ENCODE peak calls at places on chromosomes 5 and 9, in ten cellular contexts. U is esophagus squamous epithelium, X is stomach, L is PC-3, N is upper lobe of right lung, S is A549, B is transverse colon, Q is MM.1S, J is lower lobe of right lung, O is H9. M is an unnamed sample.

GRCh38 chr5:122985006-122985700 is 51.4 kb downstream of the PPIC start:
- DNase-seq in U (no peak), X (no peak), L (peak; percentile 12), N (no peak), S (no peak), B (no peak), Q (no peak), J (no peak), O (no peak), M (no peak)

GRCh38 chr9:114382951-114383865 is 4.6 kb downstream of the AKNA start:
- DNase-seq in U (no peak), X (no peak), L (no peak), N (no peak), S (no peak), B (peak; percentile 48), Q (no peak), J (no peak), O (peak; percentile 68), M (peak; percentile 87)

GRCh38 chr5:147403659-147404640 is 105.9 kb downstream of the DPYSL3 start:
- DNase-seq in U (no peak), X (no peak), L (peak; percentile 58), N (no peak), S (peak; percentile 48), B (peak; percentile 32), Q (peak; percentile 91), J (no peak), O (no peak), M (peak; percentile 68)

GRCh38 chr9:76516350-76516749 is 57.4 kb downstream of the GCNT1 start:
- DNase-seq in U (no peak), X (no peak), L (no peak), N (no peak), S (no peak), B (no peak), Q (no peak), J (no peak), O (no peak), M (no peak)

GRCh38 chr5:6584101-6584645 is 48.7 kb downstream of the NSUN2 start:
- DNase-seq in U (no peak), X (no peak), L (no peak), N (no peak), S (no peak), B (no peak), Q (no peak), J (no peak), O (no peak), M (no peak)

GRCh38 chr5:138753794-138754698 is 821 bp downstream of the CTNNA1 start:
- DNase-seq in U (peak; percentile 33), X (peak; percentile 94), L (peak; percentile 78), N (peak; percentile 94), S (peak; percentile 70), B (peak; percentile 93), Q (no peak), J (peak; percentile 96), O (peak; percentile 43), M (peak; percentile 91)

GRCh38 chr5:63963080-63963735 is 963 bp upstream of the HTR1A start:
- DNase-seq in U (no peak), X (no peak), L (peak; percentile 74), N (no peak), S (peak; percentile 28), B (peak; percentile 23), Q (peak; percentile 78), J (no peak), O (peak; percentile 73), M (no peak)

GRCh38 chr5:142621227-142621626 is 64.7 kb downstream of the FGF1 start:
- DNase-seq in U (no peak), X (no peak), L (peak; percentile 78), N (no peak), S (no peak), B (no peak), Q (no peak), J (no peak), O (no peak), M (no peak)

GRCh38 chr5:57816108-57816507 is 333.5 kb upstream of the ACTBL2 start:
- DNase-seq in U (no peak), X (no peak), L (peak; percentile 91), N (no peak), S (peak; percentile 49), B (no peak), Q (no peak), J (no peak), O (peak; percentile 26), M (no peak)

GRCh38 chr5:57817924-57818323 is 335.3 kb upstream of the ACTBL2 start:
- DNase-seq in U (no peak), X (no peak), L (no peak), N (no peak), S (no peak), B (no peak), Q (peak; percentile 79), J (no peak), O (no peak), M (no peak)

GRCh38 chr5:57818397-57818796 is 335.8 kb upstream of the ACTBL2 start:
- DNase-seq in U (no peak), X (no peak), L (no peak), N (no peak), S (no peak), B (no peak), Q (no peak), J (no peak), O (no peak), M (no peak)

GRCh38 chr5:57822651-57823050 is 340.0 kb upstream of the ACTBL2 start:
- DNase-seq in U (no peak), X (no peak), L (no peak), N (no peak), S (no peak), B (no peak), Q (no peak), J (no peak), O (no peak), M (no peak)

DNA sequence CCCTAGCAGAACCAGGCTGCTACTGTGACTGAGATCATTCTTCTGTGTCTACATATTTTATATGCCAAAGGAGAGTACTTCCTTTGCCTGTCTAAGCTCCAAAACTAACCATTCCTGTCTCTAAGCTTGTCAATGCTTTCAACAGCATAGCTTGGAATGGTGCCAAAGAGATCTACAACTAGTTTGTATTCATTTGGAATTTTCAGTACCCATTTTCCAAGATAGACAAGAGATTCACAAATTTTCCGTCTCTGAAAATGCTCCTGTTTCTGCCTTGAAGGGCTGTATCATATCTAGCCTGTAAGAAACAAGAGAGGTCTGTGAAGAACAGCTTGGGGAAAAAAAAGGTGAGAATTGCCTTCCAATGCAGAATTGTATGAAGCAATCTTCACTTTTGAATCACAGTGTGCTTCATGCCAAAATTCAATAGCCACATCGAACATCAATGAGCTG is 334.4 kb upstream of the ACTBL2 start:
- DNase-seq in U (no peak), X (no peak), L (peak; percentile 67), N (no peak), S (no peak), B (no peak), Q (no peak), J (no peak), O (no peak), M (no peak)
- H3K27ac ChIP-seq in U (no peak overlapping the region), X (no peak overlapping the region), L (peak overlapping the region; percentile 77), N (no peak overlapping the region), S (peak overlapping the region; percentile 69), B (no peak overlapping the region), Q (no peak overlapping the region), J (no peak overlapping the region), O (no peak overlapping the region), M (no peak overlapping the region)

DNA sequence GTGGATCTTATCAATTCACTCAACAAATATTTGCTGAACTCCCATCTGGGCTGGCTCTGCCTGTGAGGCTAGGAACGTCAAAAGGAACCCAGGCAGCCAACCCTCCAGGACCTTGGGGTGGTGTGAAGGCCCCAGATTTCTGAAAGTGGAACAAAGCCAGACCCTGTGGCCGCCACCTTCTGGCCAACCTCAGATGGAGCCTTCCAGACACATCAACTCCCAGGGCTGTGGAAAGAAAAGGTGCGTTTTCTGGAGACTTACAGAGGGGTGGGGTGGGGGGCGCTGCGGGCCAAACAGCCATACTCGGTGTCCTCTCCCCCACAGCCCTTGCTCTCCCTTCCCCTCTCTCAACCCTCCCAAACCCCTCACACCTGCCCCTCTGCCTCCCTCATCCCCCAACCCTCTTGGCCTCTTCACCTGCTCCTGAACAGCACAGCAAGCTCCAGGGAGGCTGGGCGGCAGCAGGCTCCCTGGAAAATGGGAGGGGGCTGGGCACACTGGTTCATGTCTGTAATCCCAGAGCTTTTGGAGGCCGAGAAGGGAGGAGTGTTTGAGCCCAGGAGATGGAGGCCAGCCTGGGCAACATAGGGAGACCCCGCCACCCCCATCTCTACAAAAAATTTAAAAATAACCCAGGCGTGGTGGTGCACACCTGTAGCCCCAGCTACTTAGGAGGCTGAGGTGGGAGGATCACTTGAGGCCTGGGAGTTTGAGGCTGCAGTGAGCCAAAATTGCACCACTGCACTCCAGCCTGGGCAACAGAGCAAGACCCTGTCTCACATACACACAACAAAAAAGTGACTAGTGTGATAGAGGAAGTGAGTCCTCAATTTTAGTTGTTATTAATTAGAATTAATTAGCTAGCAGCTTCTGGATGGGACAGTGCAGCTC is 45.0 kb upstream of the PRRC2B start:
- DNase-seq in U (no peak), X (no peak), L (no peak), N (peak; percentile 44), S (no peak), B (no peak), Q (no peak), J (peak; percentile 28), O (peak; percentile 56), M (no peak)
- TF ChIP-seq CTCF in U (no peak), X (no peak), L (peak; percentile 39), N (no peak), S (peak; percentile 15), B (no peak), Q (peak; percentile 19), J (no peak), O (peak; percentile 47), M (no peak)

GRCh38 chr5:137143244-137143605 is 355.9 kb downstream of the SPOCK1 start:
- DNase-seq in U (no peak), X (no peak), L (no peak), N (no peak), S (no peak), B (no peak), Q (no peak), J (no peak), O (no peak), M (no peak)

GRCh38 chr5:137145726-137146125 is 353.4 kb downstream of the SPOCK1 start:
- DNase-seq in U (no peak), X (no peak), L (no peak), N (no peak), S (no peak), B (no peak), Q (no peak), J (no peak), O (no peak), M (no peak)

GRCh38 chr5:137141779-137142178 is 357.3 kb downstream of the SPOCK1 start:
- DNase-seq in U (no peak), X (no peak), L (no peak), N (no peak), S (no peak), B (no peak), Q (no peak), J (no peak), O (no peak), M (no peak)

GRCh38 chr5:137144656-137145055 is 354.5 kb downstream of the SPOCK1 start:
- DNase-seq in U (no peak), X (no peak), L (no peak), N (no peak), S (no peak), B (no peak), Q (no peak), J (no peak), O (no peak), M (no peak)

GRCh38 chr5:137142371-137143243 is 356.5 kb downstream of the SPOCK1 start:
- DNase-seq in U (no peak), X (no peak), L (peak; percentile 78), N (no peak), S (no peak), B (peak; percentile 11), Q (no peak), J (no peak), O (no peak), M (peak; percentile 42)
- H3K27ac ChIP-seq in U (no peak overlapping the region), X (peak overlapping the region; percentile 46), L (peak overlapping the region; percentile 29), N (no peak overlapping the region), S (no peak overlapping the region), B (no peak overlapping the region), Q (no peak overlapping the region), J (no peak overlapping the region), O (no peak overlapping the region), M (no peak overlapping the region)

GRCh38 chr9:35229779-35230143 is 68.0 kb downstream of the UNC13B start:
- DNase-seq in U (no peak), X (no peak), L (peak; percentile 1), N (no peak), S (no peak), B (no peak), Q (no peak), J (no peak), O (no peak), M (no peak)

GRCh38 chr9:35229066-35229778 is 67.4 kb downstream of the UNC13B start:
- DNase-seq in U (no peak), X (no peak), L (peak; percentile 47), N (no peak), S (no peak), B (no peak), Q (no peak), J (no peak), O (no peak), M (no peak)

GRCh38 chr9:35227283-35227682 is 65.5 kb downstream of the UNC13B start:
- DNase-seq in U (no peak), X (no peak), L (no peak), N (no peak), S (no peak), B (no peak), Q (no peak), J (no peak), O (no peak), M (no peak)

GRCh38 chr9:35226685-35227084 is 64.9 kb downstream of the UNC13B start:
- DNase-seq in U (no peak), X (no peak), L (no peak), N (no peak), S (no peak), B (no peak), Q (no peak), J (no peak), O (no peak), M (no peak)

DNA sequence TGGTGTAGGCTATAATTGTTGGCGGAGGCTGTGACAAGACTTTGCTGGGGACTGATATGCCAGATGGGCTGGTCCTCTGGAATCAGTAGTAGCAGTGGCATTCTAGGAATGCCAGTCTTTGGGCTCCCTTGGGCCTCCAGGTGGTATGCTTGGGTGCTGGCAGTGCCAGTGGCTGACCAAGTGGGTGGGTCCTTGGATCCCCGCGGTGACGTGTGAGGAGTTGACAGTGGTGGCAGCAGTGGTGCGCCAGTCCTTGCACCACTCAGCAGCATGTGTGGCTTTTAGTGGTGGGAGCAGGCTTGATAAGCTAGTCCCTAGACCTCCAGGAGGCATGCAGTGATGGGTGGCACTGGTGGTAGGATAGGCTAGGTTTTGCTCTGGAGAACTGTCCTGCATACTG is 63.9 kb downstream of the UNC13B start:
- DNase-seq in U (no peak), X (no peak), L (no peak), N (no peak), S (no peak), B (no peak), Q (no peak), J (no peak), O (no peak), M (no peak)
- TF ChIP-seq CTCF in U (no peak), X (no peak), L (no peak), N (no peak), S (no peak), B (no peak), Q (no peak), J (no peak), O (no peak), M (no peak)